ENCODE peak calls at places on chromosomes 11 and 22, in seven cellular contexts. One of them, this sample, is unnamed.

GRCh38 chr11:69641681-69642548 is 959 bp downstream of the CCND1 start:
- DNase-seq in lower leg skin: no peak
- DNase-seq in A549: no peak
- DNase-seq in osteocyte: no peak
- DNase-seq in ovary: no peak
- DNase-seq in memory B cell: peak; percentile 40
- DNase-seq in NCI-H1048: no peak
- DNase-seq in this sample: no peak

GRCh38 chr11:38300570-38300969 is 1702.5 kb upstream of the RAG2 start:
- DNase-seq in NCI-H1048: no peak
- DNase-seq in A549: no peak
- DNase-seq in lower leg skin: no peak
- DNase-seq in ovary: no peak
- DNase-seq in memory B cell: no peak
- DNase-seq in osteocyte: no peak
- DNase-seq in this sample: no peak

GRCh38 chr11:126318642-126319373 is 14.9 kb downstream of the DCPS start:
- DNase-seq in ovary: peak; percentile 40
- DNase-seq in memory B cell: no peak
- DNase-seq in lower leg skin: peak; percentile 68
- DNase-seq in NCI-H1048: no peak
- DNase-seq in A549: no peak
- DNase-seq in osteocyte: no peak
- DNase-seq in this sample: no peak

GRCh38 chr11:124870430-124870829 is 5.2 kb downstream of the ROBO3 start:
- DNase-seq in lower leg skin: no peak
- DNase-seq in ovary: no peak
- DNase-seq in memory B cell: no peak
- DNase-seq in osteocyte: no peak
- DNase-seq in A549: no peak
- DNase-seq in NCI-H1048: no peak
- DNase-seq in this sample: peak; percentile 48

GRCh38 chr11:2072551-2073261 is 66.5 kb downstream of the IGF2 start:
- DNase-seq in lower leg skin: no peak
- DNase-seq in A549: no peak
- DNase-seq in osteocyte: no peak
- DNase-seq in ovary: no peak
- DNase-seq in NCI-H1048: no peak
- DNase-seq in memory B cell: no peak
- DNase-seq in this sample: no peak

GRCh38 chr11:126981635-126982034 is 18.9 kb downstream of the KIRREL3 start:
- DNase-seq in memory B cell: no peak
- DNase-seq in NCI-H1048: no peak
- DNase-seq in A549: no peak
- DNase-seq in lower leg skin: no peak
- DNase-seq in ovary: no peak
- DNase-seq in osteocyte: no peak
- DNase-seq in this sample: no peak

GRCh38 chr11:32092581-32093170 is 1.8 kb downstream of the RCN1 start:
- DNase-seq in lower leg skin: no peak
- DNase-seq in memory B cell: no peak
- DNase-seq in NCI-H1048: no peak
- DNase-seq in ovary: no peak
- DNase-seq in A549: no peak
- DNase-seq in osteocyte: no peak
- DNase-seq in this sample: no peak

GRCh38 chr22:18997925-18998315 is 61.8 kb upstream of the PRODH start:
- DNase-seq in NCI-H1048: no peak
- DNase-seq in A549: no peak
- DNase-seq in ovary: no peak
- DNase-seq in lower leg skin: no peak
- DNase-seq in memory B cell: no peak
- DNase-seq in osteocyte: no peak
- DNase-seq in this sample: no peak

GRCh38 chr22:46028069-46028991 is 51.4 kb upstream of the WNT7B start:
- DNase-seq in lower leg skin: no peak
- DNase-seq in NCI-H1048: no peak
- DNase-seq in ovary: no peak
- DNase-seq in A549: no peak
- DNase-seq in memory B cell: no peak
- DNase-seq in osteocyte: no peak
- DNase-seq in this sample: no peak

GRCh38 chr11:130634981-130635473 is 186.6 kb downstream of the ADAMTS15 start:
- DNase-seq in osteocyte: no peak
- DNase-seq in ovary: no peak
- DNase-seq in lower leg skin: no peak
- DNase-seq in memory B cell: no peak
- DNase-seq in A549: peak; percentile 27
- DNase-seq in NCI-H1048: no peak
- DNase-seq in this sample: no peak

GRCh38 chr11:122676638-122677037 is 21.1 kb downstream of the UBASH3B start:
- DNase-seq in memory B cell: no peak
- DNase-seq in lower leg skin: no peak
- DNase-seq in ovary: no peak
- DNase-seq in A549: peak; percentile 34
- DNase-seq in NCI-H1048: no peak
- DNase-seq in osteocyte: no peak
- DNase-seq in this sample: no peak

GRCh38 chr22:22840778-22841177 is 46.8 kb upstream of the IGLL5 start:
- DNase-seq in memory B cell: no peak
- DNase-seq in lower leg skin: no peak
- DNase-seq in osteocyte: no peak
- DNase-seq in ovary: no peak
- DNase-seq in A549: no peak
- DNase-seq in NCI-H1048: no peak
- DNase-seq in this sample: no peak

GRCh38 chr11:128324531-128325141 is 262.7 kb downstream of the ETS1 start:
- DNase-seq in A549: no peak
- DNase-seq in osteocyte: no peak
- DNase-seq in NCI-H1048: no peak
- DNase-seq in lower leg skin: no peak
- DNase-seq in memory B cell: no peak
- DNase-seq in ovary: no peak
- DNase-seq in this sample: no peak

GRCh38 chr22:22429374-22430108 is 79.0 kb downstream of the ZNF280B start:
- DNase-seq in osteocyte: no peak
- DNase-seq in NCI-H1048: no peak
- DNase-seq in ovary: no peak
- DNase-seq in lower leg skin: no peak
- DNase-seq in memory B cell: no peak
- DNase-seq in A549: no peak
- DNase-seq in this sample: no peak

GRCh38 chr11:110319501-110319900 is 23.1 kb upstream of the RDX start:
- DNase-seq in ovary: no peak
- DNase-seq in memory B cell: no peak
- DNase-seq in lower leg skin: no peak
- DNase-seq in osteocyte: no peak
- DNase-seq in A549: no peak
- DNase-seq in NCI-H1048: no peak
- DNase-seq in this sample: no peak

GRCh38 chr22:36541831-36542391 is 12.9 kb upstream of the EIF3D start:
- DNase-seq in osteocyte: no peak
- DNase-seq in A549: peak; percentile 69
- DNase-seq in lower leg skin: no peak
- DNase-seq in ovary: no peak
- DNase-seq in NCI-H1048: no peak
- DNase-seq in memory B cell: no peak
- DNase-seq in this sample: no peak

GRCh38 chr11:91470656-91471055 is 754.0 kb upstream of the FAT3 start:
- DNase-seq in ovary: no peak
- DNase-seq in NCI-H1048: no peak
- DNase-seq in osteocyte: no peak
- DNase-seq in lower leg skin: no peak
- DNase-seq in memory B cell: no peak
- DNase-seq in A549: no peak
- DNase-seq in this sample: no peak

GRCh38 chr11:8812438-8812837 is 98.6 kb upstream of the AKIP1 start:
- DNase-seq in osteocyte: no peak
- DNase-seq in memory B cell: no peak
- DNase-seq in A549: peak; percentile 55
- DNase-seq in NCI-H1048: no peak
- DNase-seq in lower leg skin: peak; percentile 52
- DNase-seq in ovary: peak; percentile 51
- DNase-seq in this sample: no peak

GRCh38 chr11:2581151-2581930 is 118.5 kb downstream of the KCNQ1OT1 start:
- DNase-seq in NCI-H1048: no peak
- DNase-seq in memory B cell: peak; percentile 5
- DNase-seq in lower leg skin: no peak
- DNase-seq in ovary: peak; percentile 5
- DNase-seq in osteocyte: peak; percentile 82
- DNase-seq in A549: no peak
- DNase-seq in this sample: peak; percentile 64

GRCh38 chr11:7513210-7514098 is at the start of gene PPFIBP2:
- DNase-seq in lower leg skin: peak; percentile 84
- DNase-seq in osteocyte: peak; percentile 90
- DNase-seq in ovary: peak; percentile 81
- DNase-seq in memory B cell: peak; percentile 96
- DNase-seq in NCI-H1048: peak; percentile 35
- DNase-seq in A549: peak; percentile 73
- DNase-seq in this sample: peak; percentile 87

GRCh38 chr11:130166457-130166784 is 6.8 kb downstream of the ST14 start:
- DNase-seq in memory B cell: peak; percentile 56
- DNase-seq in NCI-H1048: no peak
- DNase-seq in A549: peak; percentile 81
- DNase-seq in osteocyte: no peak
- DNase-seq in lower leg skin: no peak
- DNase-seq in ovary: no peak
- DNase-seq in this sample: no peak

GRCh38 chr22:26671317-26672059 is 14.1 kb downstream of the MIAT start:
- DNase-seq in memory B cell: peak; percentile 70
- DNase-seq in lower leg skin: peak; percentile 51
- DNase-seq in ovary: peak; percentile 30
- DNase-seq in NCI-H1048: no peak
- DNase-seq in osteocyte: no peak
- DNase-seq in A549: no peak
- DNase-seq in this sample: no peak

GRCh38 chr11:128804481-128804880 is 62.6 kb downstream of the KCNJ1 start:
- DNase-seq in lower leg skin: no peak
- DNase-seq in A549: no peak
- DNase-seq in ovary: no peak
- DNase-seq in osteocyte: no peak
- DNase-seq in NCI-H1048: no peak
- DNase-seq in memory B cell: no peak
- DNase-seq in this sample: no peak

GRCh38 chr11:116073854-116074837 is 569.9 kb upstream of the CADM1 start:
- DNase-seq in memory B cell: no peak
- DNase-seq in ovary: no peak
- DNase-seq in lower leg skin: no peak
- DNase-seq in NCI-H1048: no peak
- DNase-seq in A549: no peak
- DNase-seq in osteocyte: no peak
- DNase-seq in this sample: no peak

GRCh38 chr11:93740802-93741093 is 547 bp downstream of the TAF1D start:
- DNase-seq in osteocyte: no peak
- DNase-seq in NCI-H1048: peak; percentile 11
- DNase-seq in memory B cell: no peak
- DNase-seq in A549: peak; percentile 70
- DNase-seq in lower leg skin: no peak
- DNase-seq in ovary: peak; percentile 37
- DNase-seq in this sample: no peak

GRCh38 chr22:23856721-23857605 is 712 bp upstream of the SLC2A11 start:
- DNase-seq in lower leg skin: no peak
- DNase-seq in A549: no peak
- DNase-seq in NCI-H1048: no peak
- DNase-seq in ovary: peak; percentile 54
- DNase-seq in osteocyte: no peak
- DNase-seq in memory B cell: peak; percentile 47
- DNase-seq in this sample: peak; percentile 75

GRCh38 chr11:94602430-94603372 is 35.5 kb downstream of the PIWIL4 start:
- DNase-seq in NCI-H1048: peak; percentile 49
- DNase-seq in osteocyte: no peak
- DNase-seq in A549: peak; percentile 41
- DNase-seq in lower leg skin: peak; percentile 26
- DNase-seq in memory B cell: peak; percentile 14
- DNase-seq in ovary: peak; percentile 36
- DNase-seq in this sample: no peak

GRCh38 chr11:72585762-72586590 is 88.2 kb downstream of the PDE2A start:
- DNase-seq in memory B cell: peak; percentile 80
- DNase-seq in ovary: peak; percentile 60
- DNase-seq in NCI-H1048: peak; percentile 21
- DNase-seq in osteocyte: no peak
- DNase-seq in A549: peak; percentile 64
- DNase-seq in lower leg skin: peak; percentile 56
- DNase-seq in this sample: no peak

GRCh38 chr11:57363681-57364080 is 17.3 kb downstream of the PRG3 start:
- DNase-seq in osteocyte: no peak
- DNase-seq in memory B cell: no peak
- DNase-seq in NCI-H1048: no peak
- DNase-seq in A549: no peak
- DNase-seq in ovary: no peak
- DNase-seq in lower leg skin: no peak
- DNase-seq in this sample: no peak

GRCh38 chr22:50308597-50308935 is 1.1 kb upstream of the PLXNB2 start:
- DNase-seq in A549: peak; percentile 50
- DNase-seq in NCI-H1048: no peak
- DNase-seq in lower leg skin: peak; percentile 71
- DNase-seq in ovary: peak; percentile 84
- DNase-seq in osteocyte: no peak
- DNase-seq in memory B cell: no peak
- DNase-seq in this sample: no peak

GRCh38 chr11:71210861-71211260 is 41.5 kb downstream of the SHANK2 start:
- DNase-seq in lower leg skin: no peak
- DNase-seq in osteocyte: no peak
- DNase-seq in memory B cell: no peak
- DNase-seq in A549: no peak
- DNase-seq in ovary: no peak
- DNase-seq in NCI-H1048: no peak
- DNase-seq in this sample: no peak

GRCh38 chr11:12175694-12176241 is 65.4 kb downstream of the MICAL2 start:
- DNase-seq in ovary: no peak
- DNase-seq in memory B cell: no peak
- DNase-seq in NCI-H1048: no peak
- DNase-seq in A549: peak; percentile 77
- DNase-seq in lower leg skin: no peak
- DNase-seq in osteocyte: no peak
- DNase-seq in this sample: no peak

GRCh38 chr22:37999640-38000272 is 15.4 kb upstream of the SOX10 start:
- DNase-seq in A549: no peak
- DNase-seq in osteocyte: no peak
- DNase-seq in ovary: no peak
- DNase-seq in NCI-H1048: no peak
- DNase-seq in lower leg skin: no peak
- DNase-seq in memory B cell: no peak
- DNase-seq in this sample: no peak

GRCh38 chr11:113177596-113178115 is 136.7 kb upstream of the TTC12 start:
- DNase-seq in A549: no peak
- DNase-seq in NCI-H1048: no peak
- DNase-seq in memory B cell: no peak
- DNase-seq in osteocyte: no peak
- DNase-seq in ovary: no peak
- DNase-seq in lower leg skin: no peak
- DNase-seq in this sample: no peak

GRCh38 chr11:67153971-67154370 is 34.9 kb downstream of the KDM2A start:
- DNase-seq in osteocyte: no peak
- DNase-seq in NCI-H1048: no peak
- DNase-seq in memory B cell: no peak
- DNase-seq in lower leg skin: no peak
- DNase-seq in A549: no peak
- DNase-seq in ovary: no peak
- DNase-seq in this sample: no peak

This sample was measured in type B pancreatic cell.